ENCODE peak calls at places on chromosomes 12 and 14, in five cellular contexts. M, V, A, K and R are unnamed samples.

GRCh38 chr14:72573725-72574426 is 320.0 kb downstream of the DPF3 start:
- DNase-seq in K (no peak), M (peak; percentile 68), V (no peak), A (peak; percentile 18), R (no peak)

GRCh38 chr12:45878630-45879255 is 111.6 kb downstream of the SCAF11 start:
- DNase-seq in K (no peak), M (no peak), V (no peak), A (no peak), R (no peak)

GRCh38 chr12:51000245-51000644 is 25.9 kb downstream of the SLC11A2 start:
- DNase-seq in A (peak; percentile 31), M (no peak), K (peak; percentile 39), V (no peak), R (no peak)

GRCh38 chr12:48832321-48833060 is 14.2 kb downstream of the CACNB3 start:
- DNase-seq in V (no peak), M (no peak), K (no peak), A (no peak), R (no peak)

GRCh38 chr14:65444230-65444629 is 31.7 kb downstream of the FUT8 start:
- DNase-seq in M (no peak), K (no peak), A (no peak), V (no peak), R (no peak)

GRCh38 chr14:102097441-102098135 is 10.7 kb upstream of the HSP90AA1 start:
- DNase-seq in K (no peak), V (no peak), M (no peak), A (no peak), R (no peak)

GRCh38 chr14:104143071-104143470 is 4.7 kb downstream of the KIF26A start:
- DNase-seq in V (no peak), K (no peak), M (no peak), A (no peak), R (no peak)

GRCh38 chr12:43758247-43758727 is 303 bp downstream of the PUS7L start:
- DNase-seq in M (no peak), V (no peak), A (peak; percentile 36), K (peak; percentile 33), R (no peak)

GRCh38 chr14:68680541-68681051 is 112.3 kb downstream of the ZFP36L1 start:
- DNase-seq in A (no peak), M (no peak), V (peak; percentile 81), K (no peak), R (no peak)

GRCh38 chr12:99985631-99986030 is 895 bp upstream of the ANKS1B start:
- DNase-seq in K (no peak), A (no peak), V (no peak), M (peak; percentile 36), R (no peak)

GRCh38 chr14:85085981-85086380 is 444.0 kb upstream of the FLRT2 start:
- DNase-seq in K (peak; percentile 84), M (no peak), A (no peak), V (no peak), R (no peak)

GRCh38 chr12:116313194-116313910 is 35.9 kb upstream of the MED13L start:
- DNase-seq in A (no peak), V (peak; percentile 33), K (no peak), M (peak; percentile 61), R (no peak)

GRCh38 chr12:53045646-53046045 is 4.2 kb upstream of the TNS2 start:
- DNase-seq in V (no peak), K (no peak), A (peak; percentile 7), M (no peak), R (no peak)

GRCh38 chr14:22900088-22900799 is 17.2 kb downstream of the REM2 start:
- DNase-seq in K (peak; percentile 77), M (peak; percentile 66), A (peak; percentile 62), V (peak; percentile 81), R (peak; percentile 14)

GRCh38 chr12:106783515-106783914 is 9.0 kb downstream of the RIC8B start:
- DNase-seq in M (no peak), V (no peak), A (no peak), K (no peak), R (no peak)

GRCh38 chr12:92300781-92301180 is 155.1 kb upstream of the BTG1 start:
- DNase-seq in V (no peak), A (no peak), K (no peak), M (no peak), R (no peak)

GRCh38 chr12:85733984-85734383 is 102.2 kb downstream of the RASSF9 start:
- DNase-seq in V (no peak), A (no peak), K (peak; percentile 2), M (no peak), R (no peak)

GRCh38 chr14:101717663-101718490 is 43.6 kb upstream of the PPP2R5C start:
- DNase-seq in K (no peak), V (no peak), M (no peak), A (no peak), R (no peak)

GRCh38 chr12:53062977-53063707 is 13.3 kb downstream of the TNS2 start:
- DNase-seq in A (no peak), K (no peak), V (no peak), M (no peak), R (no peak)

GRCh38 chr14:52078093-52078492 is 9.2 kb upstream of the NID2 start:
- DNase-seq in A (no peak), K (peak; percentile 47), M (no peak), V (peak; percentile 49), R (no peak)

GRCh38 chr12:2805146-2805525 is 7.3 kb upstream of the ITFG2 start:
- DNase-seq in V (no peak), A (no peak), K (no peak), M (no peak), R (no peak)

GRCh38 chr12:11652351-11653040 is 3.0 kb downstream of the ETV6 start:
- DNase-seq in K (peak; percentile 82), A (peak; percentile 68), M (no peak), V (peak; percentile 57), R (no peak)

GRCh38 chr12:130633771-130634170 is 82.3 kb downstream of the RIMBP2 start:
- DNase-seq in A (no peak), M (peak; percentile 19), K (peak; percentile 33), V (no peak), R (peak; percentile 92)

GRCh38 chr12:30882706-30883105 is 43.8 kb upstream of the TSPAN11 start:
- DNase-seq in V (peak; percentile 12), A (no peak), K (no peak), M (peak; percentile 76), R (no peak)

GRCh38 chr12:24418157-24418556 is 468.7 kb upstream of the SOX5 start:
- DNase-seq in K (no peak), A (peak; percentile 8), V (no peak), M (no peak), R (no peak)

GRCh38 chr12:71935594-71935993 is 3.1 kb upstream of the TPH2 start:
- DNase-seq in M (no peak), A (no peak), K (no peak), V (no peak), R (no peak)

GRCh38 chr14:62443796-62444195 is 601.5 kb downstream of the KCNH5 start:
- DNase-seq in M (no peak), A (no peak), V (peak; percentile 10), K (no peak), R (no peak)

GRCh38 chr14:102903248-102903888 is 19.1 kb upstream of the AMN start:
- DNase-seq in V (no peak), A (no peak), M (no peak), K (no peak), R (no peak)

GRCh38 chr12:22974865-22975264 is 349.9 kb downstream of the ETNK1 start:
- DNase-seq in K (peak; percentile 94), M (no peak), A (peak; percentile 51), V (peak; percentile 94), R (no peak)

GRCh38 chr12:64258576-64258975 is 36.5 kb upstream of the KICS2 start:
- DNase-seq in A (no peak), V (no peak), M (no peak), K (no peak), R (no peak)